ENCODE peak calls at places on chromosomes 12 and 14, in four cellular contexts. W is right atrium auricular region, S is SK-MEL-5, Z is AG20443. G is an unnamed sample.

GRCh38 chr14:105377555-105378182 is 20.7 kb upstream of the TEX22 start:
- DNase-seq in W (no peak), Z (no peak), S (no peak), G (no peak)

GRCh38 chr12:18651525-18651924 is 86.3 kb downstream of the PLCZ1 start:
- DNase-seq in S (no peak), W (no peak), Z (no peak), G (no peak)

GRCh38 chr12:111248221-111248620 is 120.7 kb downstream of the PHETA1 start:
- DNase-seq in Z (no peak), S (no peak), W (no peak), G (no peak)

GRCh38 chr12:10771132-10771733 is 31.2 kb downstream of the TAS2R7 start:
- DNase-seq in Z (peak), W (no peak), S (peak), G (no peak)

GRCh38 chr14:67127174-67127573 is 62.1 kb upstream of the GARIN2 start:
- DNase-seq in W (no peak), Z (no peak), S (no peak), G (no peak)

GRCh38 chr14:70036665-70037064 is 152.1 kb downstream of the SLC8A3 start:
- DNase-seq in W (no peak), Z (no peak), S (peak), G (no peak)

GRCh38 chr14:104955396-104955770 is 22.8 kb downstream of the AHNAK2 start:
- DNase-seq in W (no peak), S (no peak), Z (no peak), G (no peak)

GRCh38 chr14:24365600-24366374 is 2.2 kb upstream of the NFATC4 start:
- DNase-seq in S (peak), Z (peak), W (peak), G (peak)

GRCh38 chr14:96584199-96584906 is 82.2 kb downstream of the PAPOLA start:
- DNase-seq in S (peak), Z (peak), W (no peak), G (peak)

GRCh38 chr12:75684678-75685620 is 173.5 kb upstream of the KRR1 start:
- DNase-seq in S (no peak), Z (peak), W (no peak), G (no peak)

GRCh38 chr14:35121026-35121886 is 534 bp downstream of the PPP2R3C start:
- DNase-seq in Z (no peak), S (no peak), W (no peak), G (no peak)

GRCh38 chr14:24279301-24280186 is 8.1 kb upstream of the RABGGTA start:
- DNase-seq in Z (peak), S (peak), W (no peak), G (no peak)

GRCh38 chr12:98253207-98253606 is 262.2 kb upstream of the TMPO start:
- DNase-seq in Z (no peak), W (no peak), S (no peak), G (no peak)

GRCh38 chr14:87430810-87431209 is 562.2 kb downstream of the GALC start:
- DNase-seq in Z (no peak), S (peak), W (no peak), G (no peak)

GRCh38 chr12:92585106-92585775 is 117.5 kb upstream of the PLEKHG7 start:
- DNase-seq in Z (no peak), W (no peak), S (no peak), G (no peak)

GRCh38 chr14:95227279-95227860 is 70.0 kb upstream of the DICER1 start:
- DNase-seq in W (no peak), S (no peak), Z (no peak), G (no peak)

G was measured in vagina.